ENCODE peak calls at places on chromosomes 2 and 18, in nine cellular contexts. W is HCT116, B is breast epithelium, Y is HepG2, M is upper lobe of left lung, P is K562, O is spleen, U is stomach, J is GM12878. T is an unnamed sample.
A peak's percentile ranks its signal among the peaks of the same experiment; 100 is the strongest.

GRCh38 chr18:28890796-28891195 is 713.9 kb upstream of the CDH2 start:
- DNase-seq in W (no peak), B (no peak), Y (no peak), M (no peak), P (no peak), O (no peak), U (no peak), J (no peak), T (no peak)

GRCh38 chr2:209936106-209936663 is 66.3 kb upstream of the RPE start:
- DNase-seq in W (no peak), B (no peak), Y (no peak), M (no peak), P (no peak), O (no peak), U (no peak), J (no peak), T (no peak)

GRCh38 chr2:159044804-159045286 is 76.4 kb downstream of the TANC1 start:
- DNase-seq in W (no peak), B (no peak), Y (no peak), M (no peak), P (no peak), O (no peak), U (no peak), J (no peak), T (peak; percentile 35)

GRCh38 chr2:75513616-75514170 is 47.0 kb downstream of the EVA1A start:
- DNase-seq in W (no peak), B (no peak), Y (no peak), M (no peak), P (no peak), O (no peak), U (no peak), J (no peak), T (no peak)

GRCh38 chr2:130837175-130837810 is 579 bp downstream of the ARHGEF4 start:
- DNase-seq in W (no peak), B (no peak), Y (no peak), M (no peak), P (no peak), O (no peak), U (no peak), J (no peak), T (no peak)

GRCh38 chr2:15367715-15368114 is 193.4 kb downstream of the NBAS start:
- DNase-seq in W (no peak), B (no peak), Y (no peak), M (no peak), P (no peak), O (no peak), U (no peak), J (no peak), T (no peak)

GRCh38 chr2:6967301-6967700 is 50.1 kb downstream of the RNF144A start:
- DNase-seq in W (no peak), B (no peak), Y (no peak), M (peak; percentile 19), P (no peak), O (no peak), U (no peak), J (no peak), T (no peak)

GRCh38 chr2:162840598-162841246 is 2.2 kb upstream of the KCNH7 start:
- DNase-seq in W (peak; percentile 18), B (peak; percentile 51), Y (peak; percentile 70), M (no peak), P (peak; percentile 58), O (no peak), U (peak; percentile 45), J (peak; percentile 4), T (peak; percentile 14)

GRCh38 chr2:181458881-181459280 is 1.7 kb downstream of the ITGA4 start:
- DNase-seq in W (no peak), B (no peak), Y (no peak), M (no peak), P (no peak), O (no peak), U (no peak), J (no peak), T (no peak)

GRCh38 chr2:181454990-181455520 is 2.1 kb upstream of the ITGA4 start:
- DNase-seq in W (no peak), B (no peak), Y (no peak), M (no peak), P (no peak), O (no peak), U (no peak), J (no peak), T (no peak)

GRCh38 chr2:181457741-181458425 is 697 bp downstream of the ITGA4 start:
- DNase-seq in W (no peak), B (no peak), Y (no peak), M (peak; percentile 77), P (peak; percentile 9), O (peak; percentile 93), U (peak; percentile 27), J (no peak), T (peak; percentile 61)

GRCh38 chr2:181456660-181457120 is 496 bp upstream of the ITGA4 start:
- DNase-seq in W (no peak), B (no peak), Y (no peak), M (no peak), P (no peak), O (peak; percentile 97), U (peak; percentile 47), J (peak; percentile 53), T (peak; percentile 72)

GRCh38 chr2:181457121-181457740 is at the start of gene ITGA4:
- DNase-seq in W (no peak), B (peak; percentile 51), Y (no peak), M (peak; percentile 96), P (peak; percentile 18), O (peak; percentile 98), U (peak; percentile 66), J (peak; percentile 56), T (peak; percentile 85)
- TF ChIP-seq POLR2A in W (no peak), B (no peak), Y (no peak), M (no peak), P (no peak), O (no peak), U (no peak), J (peak; percentile 84), T (peak; percentile 6)

GRCh38 chr2:96772903-96773675 is 12.4 kb downstream of the CNNM4 start:
- DNase-seq in W (no peak), B (peak; percentile 59), Y (no peak), M (no peak), P (no peak), O (no peak), U (no peak), J (peak; percentile 73), T (no peak)

GRCh38 chr2:96775160-96775559 is 14.5 kb downstream of the CNNM4 start:
- DNase-seq in W (no peak), B (no peak), Y (no peak), M (no peak), P (no peak), O (no peak), U (no peak), J (no peak), T (no peak)

GRCh38 chr2:96770451-96770850 is 9.7 kb downstream of the CNNM4 start:
- DNase-seq in W (no peak), B (no peak), Y (no peak), M (no peak), P (no peak), O (no peak), U (no peak), J (no peak), T (no peak)

GRCh38 chr2:96771792-96772618 is 11.3 kb downstream of the CNNM4 start:
- DNase-seq in W (no peak), B (peak; percentile 81), Y (no peak), M (no peak), P (no peak), O (no peak), U (peak; percentile 86), J (no peak), T (peak; percentile 84)

DNA sequence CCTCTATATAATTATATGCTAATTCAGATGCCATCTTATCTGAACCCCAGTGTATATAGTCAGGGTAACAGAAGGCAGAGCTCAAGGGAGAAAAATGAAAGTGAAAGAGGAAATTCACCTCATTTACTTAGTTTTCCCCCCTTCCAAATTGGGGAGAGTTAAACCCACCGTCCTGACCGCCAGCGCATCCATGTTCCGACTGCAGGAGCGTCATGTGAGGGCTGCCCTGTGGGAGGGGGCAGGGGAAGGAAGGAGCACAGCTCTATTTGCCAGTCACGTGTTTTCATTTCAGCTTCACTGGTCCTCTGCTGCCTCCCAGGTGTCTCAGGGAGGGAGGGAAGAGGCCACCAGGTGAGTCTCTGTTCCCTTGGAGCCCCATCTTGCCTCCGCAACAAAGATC is 13.2 kb downstream of the CNNM4 start:
- DNase-seq in W (no peak), B (no peak), Y (no peak), M (no peak), P (no peak), O (peak; percentile 83), U (peak; percentile 33), J (no peak), T (no peak)
- TF ChIP-seq POLR2AphosphoS5 in W (no peak), B (peak; percentile 22), Y (no peak), M (no peak), P (no peak), O (no peak), U (no peak), J (no peak), T (no peak)

GRCh38 chr2:64211471-64211870 is 67.3 kb upstream of the PELI1 start:
- DNase-seq in W (no peak), B (no peak), Y (no peak), M (no peak), P (no peak), O (no peak), U (no peak), J (no peak), T (no peak)

GRCh38 chr2:64214281-64215115 is 70.3 kb upstream of the PELI1 start:
- DNase-seq in W (no peak), B (no peak), Y (no peak), M (no peak), P (peak; percentile 47), O (no peak), U (no peak), J (peak; percentile 91), T (peak; percentile 40)

GRCh38 chr2:64212346-64212745 is 68.1 kb upstream of the PELI1 start:
- DNase-seq in W (no peak), B (no peak), Y (no peak), M (no peak), P (peak; percentile 54), O (no peak), U (no peak), J (no peak), T (no peak)

GRCh38 chr2:64213607-64214275 is 69.5 kb upstream of the PELI1 start:
- DNase-seq in W (no peak), B (no peak), Y (no peak), M (no peak), P (peak; percentile 29), O (no peak), U (no peak), J (peak; percentile 71), T (no peak)

DNA sequence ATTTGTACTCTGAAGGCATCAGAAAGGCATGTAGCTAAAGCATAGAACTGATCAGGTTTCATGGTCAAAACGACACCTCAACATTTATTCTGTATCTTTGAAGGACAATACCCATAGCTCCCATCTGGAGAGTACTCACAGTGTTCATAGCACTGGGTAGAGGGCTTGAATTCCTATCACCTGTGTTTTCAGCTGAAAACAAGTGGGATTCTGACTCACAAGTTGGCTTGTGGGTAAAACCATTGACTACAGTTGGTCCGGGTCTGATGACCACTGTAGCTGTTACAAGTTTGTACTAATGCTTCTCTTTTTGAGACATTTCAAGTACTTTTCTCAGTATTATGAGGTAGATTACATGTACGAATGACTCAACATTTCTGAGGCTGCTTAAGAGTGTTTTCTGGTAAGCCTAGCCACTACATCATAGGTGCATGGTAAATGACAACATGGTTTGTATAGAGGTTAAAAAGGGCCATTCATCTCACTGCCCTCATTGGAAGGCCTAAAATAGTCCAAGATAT is 68.6 kb upstream of the PELI1 start:
- DNase-seq in W (no peak), B (no peak), Y (no peak), M (no peak), P (peak; percentile 69), O (no peak), U (no peak), J (peak; percentile 60), T (no peak)
- H3K4me3 ChIP-seq in W (no peak overlapping the region), B (no peak overlapping the region), Y (no peak overlapping the region), M (no peak overlapping the region), P (no peak overlapping the region), O (peak overlapping the region; percentile 55), U (no peak overlapping the region), J (no peak overlapping the region), T (no peak overlapping the region)

GRCh38 chr2:215435809-215436704 is at the start of gene FN1:
- DNase-seq in W (peak; percentile 10), B (peak; percentile 69), Y (peak; percentile 91), M (peak; percentile 97), P (peak; percentile 72), O (peak; percentile 85), U (peak; percentile 77), J (no peak), T (peak; percentile 83)

GRCh38 chr2:215434447-215435260 is 1.2 kb downstream of the FN1 start:
- DNase-seq in W (no peak), B (no peak), Y (no peak), M (no peak), P (no peak), O (no peak), U (no peak), J (no peak), T (no peak)

GRCh38 chr2:215437614-215438013 is 1.7 kb upstream of the FN1 start:
- DNase-seq in W (no peak), B (no peak), Y (no peak), M (no peak), P (no peak), O (no peak), U (no peak), J (no peak), T (no peak)

GRCh38 chr2:215436705-215437570 is 1.1 kb upstream of the FN1 start:
- DNase-seq in W (no peak), B (no peak), Y (no peak), M (no peak), P (no peak), O (no peak), U (peak; percentile 32), J (no peak), T (no peak)

DNA sequence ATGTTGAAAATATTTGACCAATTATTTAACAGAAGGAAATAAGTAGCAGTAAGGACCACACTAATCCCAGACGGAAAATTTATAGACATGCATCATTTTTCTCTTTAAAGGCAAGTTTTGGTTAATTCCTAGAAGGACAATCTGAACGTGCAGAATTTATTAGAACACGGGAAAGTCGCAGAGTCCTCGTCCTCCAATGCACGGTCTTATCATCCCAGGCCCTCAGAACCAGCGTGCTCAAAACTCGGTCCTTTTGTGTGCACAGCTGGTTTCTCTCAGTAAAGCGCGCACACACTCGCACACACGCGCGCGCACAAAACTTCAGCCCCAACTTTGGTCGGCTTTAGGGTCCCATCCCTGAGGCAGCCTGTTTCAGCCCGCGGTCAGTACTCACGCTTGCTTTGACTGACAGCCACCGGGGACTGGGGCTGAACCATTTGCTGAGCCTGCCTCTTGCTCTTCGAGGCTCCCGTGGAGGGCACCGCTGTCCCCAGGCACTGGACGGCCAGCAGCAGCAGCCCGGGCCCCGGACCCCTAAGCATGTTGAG is 533 bp downstream of the FN1 start:
- DNase-seq in W (no peak), B (no peak), Y (no peak), M (peak; percentile 76), P (peak; percentile 38), O (peak; percentile 76), U (peak; percentile 26), J (no peak), T (peak; percentile 12)
- TF ChIP-seq POLR2A in W (no peak), B (no peak), Y (no peak), M (no peak), P (no peak), O (no peak), U (no peak), J (no peak), T (no peak)

T was measured in transverse colon.